ENCODE peak calls at places on chromosome 14, in five cellular contexts. F is sigmoid colon, B is stomach, N is upper lobe of left lung, C is GM12892. W is an unnamed sample.

GRCh38 chr14:101878222-101879211 is 85.9 kb upstream of the DYNC1H1 start:
- DNase-seq in F (peak), B (peak), N (peak), C (no peak), W (peak)

GRCh38 chr14:93954900-93955891 is 21.2 kb downstream of the ASB2 start:
- DNase-seq in F (no peak), B (no peak), N (no peak), C (no peak), W (peak)

GRCh38 chr14:90795744-90796143 is 20.5 kb downstream of the TTC7B start:
- DNase-seq in F (no peak), B (no peak), N (no peak), C (no peak), W (no peak)

GRCh38 chr14:94938016-94938415 is 168.1 kb upstream of the GSC start:
- DNase-seq in F (no peak), B (no peak), N (no peak), C (no peak), W (no peak)

GRCh38 chr14:97178781-97179180 is 381.6 kb downstream of the VRK1 start:
- DNase-seq in F (no peak), B (no peak), N (no peak), C (no peak), W (no peak)

GRCh38 chr14:76514599-76514998 is 138.7 kb downstream of the ESRRB start:
- DNase-seq in F (no peak), B (no peak), N (no peak), C (no peak), W (peak)

GRCh38 chr14:78007160-78007559 is 163.0 kb upstream of the NRXN3 start:
- DNase-seq in F (no peak), B (no peak), N (no peak), C (no peak), W (no peak)

GRCh38 chr14:87332001-87332400 is 661.0 kb downstream of the GALC start:
- DNase-seq in F (no peak), B (no peak), N (no peak), C (no peak), W (no peak)

GRCh38 chr14:80275208-80275850 is 64.0 kb upstream of the DIO2 start:
- DNase-seq in F (no peak), B (no peak), N (no peak), C (no peak), W (no peak)

GRCh38 chr14:51818748-51819386 is 41.5 kb upstream of the GNG2 start:
- DNase-seq in F (no peak), B (no peak), N (no peak), C (no peak), W (no peak)

GRCh38 chr14:103846569-103847438 is 571 bp downstream of the PPP1R13B start:
- DNase-seq in F (peak), B (peak), N (peak), C (no peak), W (peak)

GRCh38 chr14:102930138-102930752 is 7.8 kb downstream of the AMN start:
- DNase-seq in F (no peak), B (no peak), N (peak), C (no peak), W (no peak)

GRCh38 chr14:24136684-24137528 is 912 bp downstream of the PSME1 start:
- DNase-seq in F (no peak), B (no peak), N (no peak), C (no peak), W (peak)

GRCh38 chr14:77099425-77100167 is 1.5 kb downstream of the CIPC start:
- DNase-seq in F (no peak), B (no peak), N (no peak), C (no peak), W (no peak)

GRCh38 chr14:40623641-40624040 is 983.0 kb upstream of the LRFN5 start:
- DNase-seq in F (no peak), B (no peak), N (no peak), C (no peak), W (no peak)

GRCh38 chr14:49461529-49462401 is 124.4 kb downstream of the RPS29 start:
- DNase-seq in F (no peak), B (peak), N (no peak), C (no peak), W (no peak)

GRCh38 chr14:30751646-30752416 is 122.5 kb upstream of the COCH start:
- DNase-seq in F (no peak), B (no peak), N (no peak), C (no peak), W (no peak)

GRCh38 chr14:102392506-102392905 is 29.8 kb downstream of the TECPR2 start:
- DNase-seq in F (no peak), B (no peak), N (no peak), C (no peak), W (no peak)

DNA sequence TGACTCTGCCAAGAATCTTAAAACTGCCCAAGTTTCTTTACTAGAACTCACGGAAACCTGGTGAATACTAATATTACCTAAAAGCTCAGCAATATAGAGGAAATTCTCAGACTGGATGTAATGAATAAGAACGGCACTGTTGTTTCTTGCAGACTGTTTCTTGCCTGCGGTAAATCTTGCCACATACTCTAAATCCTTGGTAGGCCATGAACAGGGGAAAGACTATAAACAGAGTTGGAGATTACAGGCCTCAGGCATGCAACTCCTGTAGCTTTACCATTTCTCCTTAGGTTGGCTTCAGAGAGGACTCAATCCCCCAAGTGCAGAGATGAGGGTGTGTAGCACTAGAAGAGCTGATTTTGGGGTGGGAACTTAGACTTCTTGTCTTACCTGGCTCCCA is 1.1 kb downstream of the ALDH6A1 start:
- DNase-seq in F (no peak), B (no peak), N (no peak), C (no peak), W (no peak)
- TF ChIP-seq POLR2AphosphoS5 in F (no peak), B (no peak), N (no peak), C (no peak), W (no peak)

DNA sequence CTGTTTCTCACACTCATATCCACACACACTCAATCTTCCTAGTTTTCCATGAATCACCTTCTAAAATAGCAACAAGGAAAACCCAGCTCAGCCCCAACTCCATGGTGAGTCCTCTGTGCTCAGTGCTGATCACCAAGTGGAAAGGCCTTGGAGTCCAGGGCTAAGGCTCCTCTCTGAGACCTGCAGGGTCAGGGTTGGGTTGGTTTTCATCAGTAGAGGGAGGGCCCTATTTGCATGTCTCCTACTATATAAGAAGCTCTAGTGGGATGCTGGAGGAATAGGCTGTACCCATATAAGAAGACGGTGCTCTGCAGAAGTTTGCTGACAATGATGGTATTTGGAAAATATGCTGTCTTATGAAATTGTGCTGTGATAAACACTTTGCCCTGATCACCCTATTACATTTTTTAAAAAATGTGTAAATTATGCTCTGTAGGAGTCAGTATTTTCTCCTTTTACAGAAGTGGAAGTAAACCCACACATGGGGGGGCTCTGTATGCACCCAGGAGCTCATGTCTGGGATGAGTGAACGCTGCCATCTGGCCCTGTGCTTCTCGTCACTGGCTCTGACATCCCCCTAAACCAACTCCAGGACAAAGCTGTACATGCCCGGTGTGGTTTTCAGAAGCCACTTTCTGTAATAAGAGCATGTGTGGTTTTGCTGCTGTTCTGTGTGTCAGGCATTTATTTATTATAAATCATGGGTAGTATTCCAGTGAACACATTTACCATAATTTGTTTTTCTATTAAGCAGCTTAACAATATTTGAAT is 536.3 kb downstream of the TMEM121 start:
- DNase-seq in F (no peak), B (no peak), N (no peak), C (no peak), W (no peak)
- TF ChIP-seq POLR2AphosphoS5 in F (no peak), B (no peak), N (no peak), C (no peak), W (no peak)

GRCh38 chr14:74890262-74890661 is 8.5 kb downstream of the DLST start:
- DNase-seq in F (no peak), B (no peak), N (no peak), C (no peak), W (no peak)

GRCh38 chr14:74888164-74889158 is 6.7 kb downstream of the DLST start:
- DNase-seq in F (no peak), B (no peak), N (no peak), C (no peak), W (no peak)

GRCh38 chr14:74881425-74882102 is at the start of gene DLST:
- DNase-seq in F (peak), B (peak), N (peak), C (peak), W (peak)

GRCh38 chr14:74882103-74882920 is 596 bp downstream of the DLST start:
- DNase-seq in F (peak), B (peak), N (no peak), C (peak), W (no peak)

DNA sequence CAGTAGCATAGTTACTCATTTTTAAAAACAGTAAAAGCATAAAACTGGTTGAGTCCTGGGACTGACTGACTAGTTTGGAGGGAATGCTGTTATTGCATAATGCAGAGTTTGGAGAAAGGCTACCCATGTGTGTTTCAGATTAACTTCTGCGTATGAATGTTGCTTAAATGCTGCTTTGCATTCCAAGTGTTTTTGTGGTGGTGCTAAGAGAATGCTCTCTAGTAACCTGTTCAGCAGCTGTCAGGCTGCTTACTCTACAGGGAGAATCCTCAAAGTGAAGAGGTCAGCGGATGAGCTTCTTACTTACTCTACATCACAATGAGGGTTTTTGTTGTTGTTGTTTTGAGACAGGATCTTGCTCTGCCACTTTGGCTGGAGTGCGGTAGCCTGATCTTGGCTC is 4.3 kb downstream of the DLST start:
- DNase-seq in F (no peak), B (no peak), N (no peak), C (no peak), W (no peak)
- TF ChIP-seq POLR2AphosphoS5 in F (peak), B (peak), N (no peak), C (no peak), W (no peak)

DNA sequence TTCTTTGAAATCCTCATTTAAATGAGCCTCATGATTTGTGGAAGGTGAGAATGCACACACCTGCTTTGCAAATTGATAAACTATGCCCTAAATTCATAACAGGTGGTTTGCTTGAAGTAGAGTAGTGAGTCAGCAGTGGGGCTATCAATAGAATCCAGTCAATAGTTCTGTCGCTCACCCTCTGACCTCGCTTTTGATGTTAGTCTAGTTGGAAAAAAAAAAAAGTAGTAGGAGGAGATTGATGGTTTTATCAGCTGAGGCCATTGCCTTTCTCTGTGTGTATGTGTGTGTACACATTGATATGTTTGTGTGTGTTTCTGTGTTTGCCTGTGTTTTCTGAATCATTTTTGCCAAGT is 267.3 kb downstream of the SNAPC1 start:
- DNase-seq in F (no peak), B (no peak), N (no peak), C (no peak), W (no peak)
- TF ChIP-seq POLR2AphosphoS5 in F (no peak), B (no peak), N (no peak), C (no peak), W (no peak)

GRCh38 chr14:26286806-26287205 is 311.0 kb downstream of the NOVA1 start:
- DNase-seq in F (no peak), B (no peak), N (no peak), C (no peak), W (no peak)

GRCh38 chr14:26282578-26282977 is 315.3 kb downstream of the NOVA1 start:
- DNase-seq in F (no peak), B (no peak), N (no peak), C (no peak), W (no peak)

GRCh38 chr14:26276757-26277156 is 321.1 kb downstream of the NOVA1 start:
- DNase-seq in F (no peak), B (no peak), N (no peak), C (no peak), W (no peak)

GRCh38 chr14:26286066-26286791 is 311.6 kb downstream of the NOVA1 start:
- DNase-seq in F (no peak), B (no peak), N (no peak), C (no peak), W (no peak)

DNA sequence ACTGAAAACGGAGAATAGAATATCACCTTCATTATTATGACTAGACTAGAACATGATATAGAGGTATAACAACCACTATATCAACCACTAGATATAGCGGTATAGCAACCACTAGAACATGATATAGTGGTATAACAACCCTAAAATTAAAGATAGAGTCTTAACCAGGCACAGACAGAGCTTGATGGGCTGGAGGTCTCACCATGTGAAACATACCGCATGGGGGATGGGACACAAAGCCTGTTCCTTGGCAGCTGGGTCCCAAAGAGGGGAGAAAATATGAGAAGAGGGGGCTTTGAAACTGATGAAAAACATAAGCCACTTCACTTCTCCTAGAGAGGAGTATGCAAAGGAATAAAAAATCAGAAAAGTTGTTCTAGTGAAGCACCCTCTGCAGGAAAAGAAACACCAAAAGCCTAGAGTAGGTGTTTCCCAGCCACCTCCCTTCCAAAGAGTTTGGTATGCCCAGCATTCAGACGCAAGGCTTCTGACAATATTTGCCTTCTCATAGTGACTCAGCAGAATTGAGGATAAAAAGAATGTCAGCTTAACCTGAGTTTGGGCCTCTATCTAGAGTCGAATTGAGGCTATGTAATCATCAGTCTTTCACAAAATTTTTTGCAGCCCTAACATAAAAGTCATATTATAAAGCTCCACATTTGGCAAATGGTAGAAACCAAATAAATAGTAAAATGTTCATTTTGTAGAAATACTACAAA is 316.4 kb downstream of the NOVA1 start:
- DNase-seq in F (no peak), B (no peak), N (no peak), C (no peak), W (no peak)
- TF ChIP-seq POLR2AphosphoS5 in F (peak), B (no peak), N (no peak), C (no peak), W (no peak)

DNA sequence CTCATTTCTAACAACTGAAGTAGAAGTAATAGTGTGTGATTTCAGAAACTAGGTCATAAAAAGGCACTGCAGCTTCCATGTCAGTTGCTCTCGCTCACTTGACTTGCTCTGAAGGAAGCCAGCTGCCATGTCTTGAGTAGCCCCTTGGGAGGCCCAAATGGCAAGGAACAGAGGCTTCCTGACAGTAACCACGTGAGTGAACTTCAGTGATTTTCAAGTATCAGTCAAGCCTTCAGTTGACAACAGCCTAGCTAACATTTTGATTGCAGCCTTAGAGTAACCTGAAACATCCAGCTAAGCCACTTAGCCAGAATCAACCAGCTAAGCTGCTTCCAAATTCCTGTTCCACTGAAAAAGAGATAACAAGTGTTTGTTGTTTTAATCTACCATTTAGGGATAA is 26.7 kb downstream of the TOGARAM1 start:
- DNase-seq in F (peak), B (no peak), N (no peak), C (no peak), W (no peak)
- TF ChIP-seq POLR2AphosphoS5 in F (no peak), B (no peak), N (peak), C (no peak), W (no peak)

GRCh38 chr14:68922886-68923285 is 56.2 kb downstream of the ACTN1 start:
- DNase-seq in F (peak), B (no peak), N (no peak), C (no peak), W (no peak)
- TF ChIP-seq POLR2AphosphoS5 in F (peak), B (peak), N (no peak), C (no peak), W (no peak)

GRCh38 chr14:65230287-65230728 is 128.0 kb upstream of the MAX start:
- DNase-seq in F (peak), B (peak), N (no peak), C (no peak), W (peak)

GRCh38 chr14:65228956-65229355 is 126.6 kb upstream of the MAX start:
- DNase-seq in F (no peak), B (no peak), N (no peak), C (no peak), W (peak)

GRCh38 chr14:65231286-65231980 is 129.1 kb upstream of the MAX start:
- DNase-seq in F (no peak), B (no peak), N (no peak), C (no peak), W (peak)

GRCh38 chr14:65228436-65228835 is 126.1 kb upstream of the MAX start:
- DNase-seq in F (no peak), B (no peak), N (no peak), C (peak), W (peak)

DNA sequence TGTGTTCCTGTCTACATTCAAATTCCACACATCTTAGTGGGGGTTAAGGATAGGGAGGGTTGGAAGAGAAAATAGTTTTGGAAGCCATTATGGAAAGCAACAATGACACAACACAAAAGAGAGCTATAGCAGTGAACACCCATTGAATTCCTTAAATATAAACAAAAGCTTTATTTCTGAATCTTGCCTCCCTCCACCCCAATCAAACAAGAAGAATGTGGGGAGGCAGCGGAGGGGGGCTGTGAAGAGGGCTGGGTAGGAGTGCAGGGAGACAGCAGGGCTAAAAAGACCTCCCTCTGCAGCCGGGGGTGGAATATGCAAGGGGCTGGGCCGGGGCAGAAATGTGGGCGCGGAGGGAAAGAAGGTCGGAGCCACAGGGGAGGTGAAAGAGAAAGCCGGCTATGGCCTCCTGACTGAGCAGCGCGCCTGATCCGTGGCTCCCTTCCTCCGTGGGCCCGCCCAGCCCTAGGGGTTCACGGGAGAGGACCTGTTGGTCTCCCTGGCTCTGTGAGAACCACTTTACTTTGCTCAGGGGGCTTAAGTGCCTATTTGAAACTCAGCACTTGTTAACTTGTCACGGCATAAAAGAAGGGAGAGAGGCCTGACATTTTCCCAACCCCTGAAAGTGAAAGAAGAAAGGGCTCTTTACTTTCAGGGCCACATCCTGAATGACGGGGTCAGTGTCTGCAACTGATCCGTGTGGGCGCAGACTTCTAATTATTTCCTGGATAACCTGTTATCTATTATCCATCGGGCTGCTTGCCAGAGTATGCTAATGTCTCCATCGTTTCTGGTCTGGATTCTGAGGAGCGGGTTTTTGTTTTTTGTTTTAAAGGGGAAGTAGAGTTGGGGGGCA is 127.3 kb upstream of the MAX start:
- DNase-seq in F (no peak), B (peak), N (peak), C (peak), W (peak)
- TF ChIP-seq POLR2AphosphoS5 in F (no peak), B (no peak), N (no peak), C (no peak), W (peak)

W was measured in spleen.